ENCODE peak calls at places on chromosomes 6 and 20, in eight cellular contexts. M is prostate gland; L is fibroblast of mammary gland; O is HS-27A; D is EH; K is activated naive CD4-positive, alpha-beta T cell treated with anti-CD3 and anti-CD28 coated beads for 36 hours; C is hypothalamus; G is stimulated activated CD8-positive, alpha-beta memory T cell treated with anti-CD3 and anti-CD28 coated beads, Interleukin-2, amount 100 ng/mL, for 1 hour. Z is an unnamed sample.

GRCh38 chr6:18245642-18246041 is 18.7 kb downstream of the DEK start:
- DNase-seq in O (no peak), L (no peak), C (no peak), G (no peak), M (no peak), K (no peak), D (no peak), Z (no peak)

GRCh38 chr6:33600761-33601160 is 20.4 kb upstream of the ITPR3 start:
- DNase-seq in C (no peak), K (no peak), O (no peak), D (no peak), G (no peak), L (no peak), M (no peak), Z (no peak)

GRCh38 chr6:122012576-122012975 is 386.9 kb upstream of the HSF2 start:
- DNase-seq in D (peak), C (no peak), G (no peak), K (no peak), O (no peak), M (no peak), L (peak), Z (no peak)

GRCh38 chr20:13302647-13303425 is 81.8 kb downstream of the ISM1 start:
- DNase-seq in K (peak), M (no peak), C (no peak), G (no peak), D (peak), O (peak), L (peak), Z (no peak)

GRCh38 chr20:60206259-60206658 is 248.0 kb downstream of the CDH26 start:
- DNase-seq in C (no peak), L (peak), G (no peak), D (peak), O (no peak), M (no peak), K (peak), Z (no peak)

GRCh38 chr20:3766832-3767433 is 620 bp downstream of the ADISSP start:
- DNase-seq in G (no peak), O (no peak), L (no peak), C (no peak), K (peak), M (no peak), D (peak), Z (no peak)

GRCh38 chr6:13807691-13808090 is 6.7 kb downstream of the MCUR1 start:
- DNase-seq in K (no peak), O (peak), D (peak), M (no peak), C (no peak), G (no peak), L (no peak), Z (no peak)

GRCh38 chr6:30077218-30077617 is 1.6 kb upstream of the RNF39 start:
- DNase-seq in O (no peak), D (no peak), G (no peak), M (no peak), K (no peak), L (no peak), C (no peak), Z (no peak)

GRCh38 chr6:110881929-110882629 is 7.5 kb downstream of the AMD1 start:
- DNase-seq in G (no peak), O (no peak), M (no peak), C (no peak), K (no peak), L (no peak), D (peak), Z (no peak)

GRCh38 chr20:37430778-37431460 is 85.0 kb downstream of the SRC start:
- DNase-seq in L (no peak), C (no peak), D (no peak), O (no peak), G (no peak), M (no peak), K (no peak), Z (no peak)

GRCh38 chr6:109503327-109504224 is 20.6 kb upstream of the ZBTB24 start:
- DNase-seq in D (no peak), L (no peak), G (no peak), M (no peak), O (no peak), K (no peak), C (no peak), Z (no peak)

GRCh38 chr6:31558631-31559500 is 11.5 kb downstream of the NFKBIL1 start:
- DNase-seq in L (no peak), D (peak), C (no peak), K (peak), M (no peak), O (no peak), G (no peak), Z (no peak)

GRCh38 chr6:158564243-158565121 is 4.6 kb downstream of the TMEM181 start:
- DNase-seq in D (no peak), M (no peak), O (no peak), L (no peak), C (no peak), K (no peak), G (no peak), Z (peak)

GRCh38 chr6:90397929-90398674 is 101.5 kb upstream of the BACH2 start:
- DNase-seq in L (no peak), D (no peak), G (peak), M (no peak), C (no peak), O (no peak), K (peak), Z (no peak)

GRCh38 chr6:137493218-137494038 is 766 bp downstream of the OLIG3 start:
- DNase-seq in M (no peak), L (peak), O (no peak), C (no peak), D (no peak), G (no peak), K (peak), Z (no peak)

GRCh38 chr6:170572704-170573466 is 11.6 kb downstream of the PDCD2 start:
- DNase-seq in G (no peak), K (no peak), D (no peak), M (no peak), C (no peak), O (no peak), L (no peak), Z (no peak)

GRCh38 chr6:107154131-107154906 is 39.0 kb upstream of the BEND3 start:
- DNase-seq in M (no peak), D (no peak), C (no peak), O (no peak), K (no peak), G (no peak), L (no peak), Z (no peak)

GRCh38 chr6:3001773-3002293 is 2.1 kb downstream of the NQO2 start:
- DNase-seq in L (peak), G (no peak), K (no peak), C (no peak), M (no peak), O (no peak), D (peak), Z (no peak)

GRCh38 chr6:137430954-137431353 is 63.2 kb downstream of the OLIG3 start:
- DNase-seq in C (no peak), L (no peak), O (no peak), M (no peak), D (no peak), K (no peak), G (no peak), Z (no peak)

GRCh38 chr6:111625099-111625416 is 19.4 kb upstream of the TRAF3IP2 start:
- DNase-seq in M (no peak), O (no peak), G (no peak), D (no peak), L (no peak), K (no peak), C (no peak), Z (no peak)

GRCh38 chr20:32764000-32764960 is 2.1 kb downstream of the DNMT3B start:
- DNase-seq in M (no peak), D (no peak), C (no peak), O (no peak), K (no peak), G (no peak), L (no peak), Z (no peak)

GRCh38 chr6:46876126-46876525 is 45.6 kb downstream of the ADGRF5 start:
- DNase-seq in L (peak), M (peak), K (no peak), O (no peak), G (no peak), D (peak), C (no peak), Z (peak)

GRCh38 chr6:14732845-14733757 is 512.8 kb upstream of the JARID2 start:
- DNase-seq in L (peak), G (no peak), C (no peak), K (peak), O (no peak), D (peak), M (no peak), Z (no peak)

GRCh38 chr6:69732045-69732444 is 64.8 kb downstream of the LMBRD1 start:
- DNase-seq in O (no peak), L (peak), M (no peak), C (no peak), D (no peak), K (no peak), G (no peak), Z (no peak)

GRCh38 chr20:63127700-63128364 is 88.1 kb downstream of the YTHDF1 start:
- DNase-seq in K (no peak), L (no peak), M (no peak), C (no peak), O (no peak), G (no peak), D (no peak), Z (no peak)

GRCh38 chr6:128461517-128461916 is 58.9 kb downstream of the PTPRK start:
- DNase-seq in M (no peak), C (no peak), G (no peak), O (no peak), K (no peak), D (no peak), L (no peak), Z (no peak)

GRCh38 chr6:56683882-56684281 is 41.2 kb upstream of the DST start:
- DNase-seq in D (peak), M (peak), C (no peak), L (peak), K (no peak), O (peak), G (no peak), Z (no peak)

GRCh38 chr6:161922631-161923119 is 648.8 kb upstream of the AGPAT4 start:
- DNase-seq in L (peak), M (peak), D (no peak), K (peak), O (no peak), C (peak), G (no peak), Z (no peak)

GRCh38 chr6:41298785-41299498 is 12.5 kb upstream of the TREM1 start:
- DNase-seq in O (no peak), L (no peak), K (no peak), G (no peak), M (no peak), D (no peak), C (no peak), Z (no peak)

GRCh38 chr6:24901698-24902328 is 33.9 kb downstream of the RIPOR2 start:
- DNase-seq in C (no peak), M (no peak), D (no peak), O (no peak), G (no peak), L (no peak), K (no peak), Z (no peak)

GRCh38 chr6:21027507-21027906 is 493.2 kb downstream of the CDKAL1 start:
- DNase-seq in G (no peak), K (no peak), O (no peak), L (no peak), C (no peak), D (no peak), M (no peak), Z (no peak)

GRCh38 chr20:14197097-14197496 is 140.3 kb downstream of the FLRT3 start:
- DNase-seq in O (peak), L (peak), C (no peak), D (peak), M (no peak), K (no peak), G (no peak), Z (no peak)

GRCh38 chr6:111990214-111990613 is 63.7 kb upstream of the CCN6 start:
- DNase-seq in K (peak), D (no peak), G (no peak), C (no peak), O (no peak), M (no peak), L (no peak), Z (no peak)

GRCh38 chr6:35856250-35856649 is 51.1 kb downstream of the LHFPL5 start:
- DNase-seq in D (no peak), L (no peak), K (no peak), M (no peak), O (no peak), C (no peak), G (no peak), Z (no peak)

GRCh38 chr6:72709436-72709835 is 87.6 kb downstream of the KCNQ5 start:
- DNase-seq in L (peak), O (no peak), D (peak), M (no peak), G (no peak), K (no peak), C (no peak), Z (no peak)

GRCh38 chr6:168150551-168151444 is 71.8 kb upstream of the FRMD1 start:
- DNase-seq in G (no peak), K (no peak), D (no peak), M (peak), L (no peak), C (no peak), O (no peak), Z (no peak)

GRCh38 chr6:7085911-7086310 is 21.9 kb upstream of the RREB1 start:
- DNase-seq in O (no peak), C (peak), M (no peak), K (peak), L (peak), G (no peak), D (peak), Z (no peak)